ENCODE peak calls at places on chromosomes 7 and 10, in seven cellular contexts. S, H, Z, Y, A, N and J are unnamed samples.

GRCh38 chr7:73436031-73436929 is 2.7 kb downstream of the FZD9 start:
- DNase-seq in S (no peak), H (no peak), Z (no peak), Y (no peak), A (peak; percentile 10), N (no peak), J (no peak)

GRCh38 chr7:43856996-43857395 is 12.3 kb downstream of the MRPS24 start:
- DNase-seq in S (peak; percentile 42), H (no peak), Z (no peak), Y (no peak), A (no peak), N (no peak), J (no peak)

GRCh38 chr10:119776536-119776935 is 50.7 kb downstream of the INPP5F start:
- DNase-seq in S (peak; percentile 30), H (no peak), Z (no peak), Y (no peak), A (peak; percentile 10), N (no peak), J (no peak)

GRCh38 chr7:139559364-139560105 is 36.0 kb downstream of the CLEC2L start:
- DNase-seq in S (no peak), H (no peak), Z (no peak), Y (no peak), A (no peak), N (no peak), J (no peak)

GRCh38 chr10:102195301-102195870 is 30.7 kb upstream of the ELOVL3 start:
- DNase-seq in S (peak; percentile 25), H (no peak), Z (no peak), Y (no peak), A (no peak), N (no peak), J (no peak)

GRCh38 chr7:27602766-27603165 is 59.9 kb downstream of the HIBADH start:
- DNase-seq in S (no peak), H (no peak), Z (no peak), Y (no peak), A (no peak), N (no peak), J (no peak)

GRCh38 chr10:125878957-125879835 is 1.9 kb downstream of the DHX32 start:
- DNase-seq in S (peak; percentile 83), H (peak; percentile 42), Z (peak; percentile 89), Y (no peak), A (peak; percentile 96), N (no peak), J (no peak)

GRCh38 chr7:132580277-132580676 is 4.0 kb upstream of the PLXNA4 start:
- DNase-seq in S (no peak), H (no peak), Z (no peak), Y (no peak), A (no peak), N (no peak), J (no peak)

GRCh38 chr10:132224343-132225072 is 37.8 kb downstream of the DPYSL4 start:
- DNase-seq in S (no peak), H (no peak), Z (no peak), Y (no peak), A (no peak), N (no peak), J (no peak)

GRCh38 chr7:134433430-134433829 is 25.5 kb downstream of the AKR1B1 start:
- DNase-seq in S (no peak), H (no peak), Z (no peak), Y (no peak), A (no peak), N (no peak), J (no peak)

GRCh38 chr7:46969303-46970130 is 612.4 kb downstream of the TNS3 start:
- DNase-seq in S (peak; percentile 73), H (no peak), Z (no peak), Y (no peak), A (peak; percentile 78), N (no peak), J (no peak)

GRCh38 chr7:159109092-159110035 is 35.3 kb downstream of the VIPR2 start:
- DNase-seq in S (no peak), H (no peak), Z (no peak), Y (no peak), A (no peak), N (no peak), J (peak; percentile 18)

GRCh38 chr10:3045471-3046209 is 21.7 kb upstream of the PFKP start:
- DNase-seq in S (peak; percentile 94), H (no peak), Z (no peak), Y (no peak), A (peak; percentile 96), N (peak; percentile 89), J (no peak)

GRCh38 chr10:51250278-51250914 is 176.1 kb downstream of the PRKG1 start:
- DNase-seq in S (no peak), H (no peak), Z (no peak), Y (no peak), A (no peak), N (no peak), J (no peak)

GRCh38 chr7:24786941-24787340 is 29.7 kb upstream of the GSDME start:
- DNase-seq in S (peak; percentile 84), H (peak; percentile 80), Z (peak; percentile 73), Y (no peak), A (peak; percentile 77), N (no peak), J (no peak)

GRCh38 chr7:152909683-152910544 is 150.4 kb downstream of the ACTR3B start:
- DNase-seq in S (no peak), H (no peak), Z (no peak), Y (no peak), A (no peak), N (no peak), J (no peak)

GRCh38 chr7:125046767-125047166 is 117.1 kb upstream of the POT1 start:
- DNase-seq in S (no peak), H (no peak), Z (no peak), Y (no peak), A (no peak), N (no peak), J (no peak)